ENCODE peak calls at places on chromosomes 16 and 17, in five cellular contexts. G is stimulated activated CD4-positive, alpha-beta T cell treated with anti-CD3 and anti-CD28 coated beads, Interleukin-4, amount 100 ng/mL, for 48 hours; Y is Karpas-422; D is heart left ventricle; M is Right ventricle myocardium superior. B is an unnamed sample.

GRCh38 chr17:8965394-8966168 is at the start of gene PIK3R5:
- DNase-seq in G (peak; percentile 80), Y (peak; percentile 70), D (peak; percentile 43), M (peak; percentile 72), B (no peak)

GRCh38 chr16:19757026-19757425 is 39.0 kb downstream of the IQCK start:
- DNase-seq in G (no peak), Y (no peak), D (no peak), M (no peak), B (no peak)

GRCh38 chr17:35743911-35744328 is 9.1 kb downstream of the GAS2L2 start:
- DNase-seq in G (no peak), Y (peak; percentile 78), D (no peak), M (no peak), B (peak; percentile 30)

GRCh38 chr17:4504188-4504587 is 5.5 kb downstream of the SPNS2 start:
- DNase-seq in G (no peak), Y (no peak), D (no peak), M (no peak), B (no peak)

GRCh38 chr17:75249564-75249963 is 11.8 kb downstream of the GGA3 start:
- DNase-seq in G (no peak), Y (no peak), D (no peak), M (no peak), B (no peak)

GRCh38 chr17:5078106-5079028 is at the start of gene ZFP3:
- DNase-seq in G (peak; percentile 68), Y (peak; percentile 57), D (peak; percentile 92), M (peak; percentile 92), B (no peak)

GRCh38 chr17:71171270-71171669 is 949.5 kb upstream of the SOX9 start:
- DNase-seq in G (no peak), Y (no peak), D (no peak), M (no peak), B (no peak)

GRCh38 chr16:48535831-48536599 is 74.0 kb downstream of the N4BP1 start:
- DNase-seq in G (no peak), Y (no peak), D (peak; percentile 67), M (peak; percentile 78), B (no peak)

GRCh38 chr17:49523706-49524472 is 28.8 kb downstream of the NGFR start:
- DNase-seq in G (no peak), Y (peak; percentile 67), D (no peak), M (no peak), B (peak; percentile 71)

GRCh38 chr16:81652798-81653505 is 126.1 kb upstream of the PLCG2 start:
- DNase-seq in G (no peak), Y (no peak), D (no peak), M (no peak), B (no peak)

GRCh38 chr17:29710891-29711418 is 88.2 kb upstream of the CORO6 start:
- DNase-seq in G (no peak), Y (peak; percentile 33), D (no peak), M (no peak), B (no peak)

GRCh38 chr17:11140028-11140427 is 101.0 kb upstream of the SHISA6 start:
- DNase-seq in G (no peak), Y (no peak), D (peak; percentile 48), M (no peak), B (no peak)

GRCh38 chr17:14301761-14302401 is 1.0 kb downstream of the HS3ST3B1 start:
- DNase-seq in G (peak; percentile 38), Y (no peak), D (no peak), M (peak; percentile 61), B (peak; percentile 6)

GRCh38 chr16:86171329-86171728 is 272.4 kb downstream of the IRF8 start:
- DNase-seq in G (no peak), Y (no peak), D (no peak), M (no peak), B (no peak)

GRCh38 chr16:82049484-82049883 is 14.4 kb downstream of the HSD17B2 start:
- DNase-seq in G (no peak), Y (no peak), D (no peak), M (no peak), B (no peak)

GRCh38 chr17:38343608-38343980 is at the start of gene GPR179:
- DNase-seq in G (no peak), Y (no peak), D (no peak), M (no peak), B (no peak)

GRCh38 chr17:15273141-15273793 is 8.1 kb upstream of the PMP22 start:
- DNase-seq in G (no peak), Y (no peak), D (no peak), M (no peak), B (no peak)

GRCh38 chr16:50601341-50601740 is 53.1 kb downstream of the NKD1 start:
- DNase-seq in G (no peak), Y (no peak), D (no peak), M (no peak), B (no peak)

GRCh38 chr17:67335245-67335835 is 31.0 kb downstream of the PSMD12 start:
- DNase-seq in G (no peak), Y (peak; percentile 37), D (no peak), M (no peak), B (no peak)

GRCh38 chr16:25297151-25297787 is 39.6 kb upstream of the ZKSCAN2 start:
- DNase-seq in G (no peak), Y (no peak), D (no peak), M (no peak), B (no peak)

GRCh38 chr16:962901-963814 is 7.6 kb downstream of the LMF1 start:
- DNase-seq in G (no peak), Y (no peak), D (peak; percentile 22), M (no peak), B (no peak)

GRCh38 chr16:83675136-83675535 is 132.6 kb upstream of the HSBP1 start:
- DNase-seq in G (no peak), Y (no peak), D (no peak), M (no peak), B (no peak)